ENCODE peak calls at places on chromosomes 2 and 18, in ten cellular contexts. Y is fibroblast of mammary gland, B is MCF 10A, C is foreskin fibroblast, S is glutamatergic neuron, J is neural progenitor cell, X is breast epithelium, D is endodermal cell, K is adrenal gland, A is fibroblast of lung. E is an unnamed sample.

GRCh38 chr2:108288534-108289106 is at the start of gene SULT1C2:
- DNase-seq in S (no peak), X (no peak), Y (peak; percentile 24), K (no peak), J (peak; percentile 71), B (no peak), A (peak; percentile 39), D (peak; percentile 79), C (no peak), E (peak; percentile 91)

GRCh38 chr2:146850746-146851145 is 994.1 kb upstream of the ACVR2A start:
- DNase-seq in J (no peak), K (no peak), D (peak; percentile 53), S (no peak), C (no peak), B (no peak), X (no peak), A (peak; percentile 91), Y (peak; percentile 10), E (peak; percentile 59)

GRCh38 chr2:195411219-195411687 is 245.8 kb upstream of the SLC39A10 start:
- DNase-seq in D (no peak), A (peak; percentile 96), C (peak; percentile 7), J (no peak), X (no peak), K (peak; percentile 8), S (no peak), B (peak; percentile 34), Y (peak; percentile 77), E (peak; percentile 90)

GRCh38 chr2:12293868-12294267 is 422.9 kb upstream of the TRIB2 start:
- DNase-seq in K (no peak), C (no peak), X (no peak), D (no peak), J (no peak), Y (no peak), B (no peak), A (peak; percentile 23), S (no peak), E (no peak)

GRCh38 chr2:90079374-90079773 is 1387.9 kb downstream of the RPIA start:
- DNase-seq in Y (no peak), B (no peak), A (no peak), X (no peak), D (no peak), S (no peak), J (no peak), C (no peak), K (no peak), E (no peak)

GRCh38 chr18:59051470-59052165 is 88.1 kb upstream of the SEC11C start:
- DNase-seq in B (peak; percentile 91), X (no peak), D (no peak), S (no peak), C (peak; percentile 7), A (no peak), Y (peak; percentile 24), J (no peak), K (peak; percentile 13), E (no peak)

GRCh38 chr2:120863173-120863545 is 127.5 kb downstream of the GLI2 start:
- DNase-seq in A (no peak), S (no peak), K (no peak), Y (no peak), B (peak; percentile 54), D (no peak), X (no peak), C (no peak), J (no peak), E (no peak)

GRCh38 chr2:72271276-72271614 is 123.6 kb upstream of the CYP26B1 start:
- DNase-seq in A (no peak), K (no peak), X (no peak), B (no peak), C (no peak), D (no peak), J (no peak), S (no peak), Y (no peak), E (no peak)

GRCh38 chr2:113164234-113164929 is 9.4 kb upstream of the PSD4 start:
- DNase-seq in Y (no peak), S (no peak), D (no peak), A (no peak), X (no peak), J (no peak), B (peak; percentile 44), K (no peak), C (no peak), E (no peak)

GRCh38 chr18:6571239-6571602 is 156.5 kb upstream of the L3MBTL4 start:
- DNase-seq in A (no peak), C (no peak), J (no peak), X (no peak), S (no peak), K (no peak), D (peak; percentile 91), B (no peak), Y (no peak), E (no peak)

GRCh38 chr2:185757356-185757755 is 18.8 kb downstream of the FSIP2 start:
- DNase-seq in X (no peak), A (peak; percentile 43), J (no peak), Y (peak; percentile 57), S (no peak), D (no peak), C (no peak), B (no peak), K (no peak), E (peak; percentile 29)

GRCh38 chr2:84181927-84182326 is 277.2 kb downstream of the SUCLG1 start:
- DNase-seq in Y (no peak), X (no peak), J (no peak), D (no peak), A (no peak), S (no peak), C (no peak), K (no peak), B (no peak), E (no peak)

GRCh38 chr2:70959271-70959761 is 19.1 kb upstream of the ANKRD53 start:
- DNase-seq in S (no peak), D (peak; percentile 37), Y (no peak), B (no peak), J (no peak), C (no peak), K (no peak), A (no peak), X (no peak), E (no peak)

GRCh38 chr2:158191076-158191566 is 89.4 kb downstream of the UPP2 start:
- DNase-seq in K (no peak), C (no peak), S (no peak), B (no peak), D (no peak), A (peak; percentile 58), Y (no peak), X (no peak), J (peak; percentile 23), E (peak; percentile 80)

GRCh38 chr2:154324601-154325000 is 373.9 kb upstream of the KCNJ3 start:
- DNase-seq in X (no peak), D (no peak), Y (no peak), S (no peak), K (no peak), A (no peak), J (no peak), C (no peak), B (no peak), E (no peak)

GRCh38 chr18:47928466-47928865 is 2.0 kb downstream of the SMAD2 start:
- DNase-seq in S (no peak), C (no peak), D (no peak), J (no peak), K (no peak), B (peak; percentile 23), X (no peak), A (peak; percentile 51), Y (peak; percentile 7), E (peak; percentile 16)
- TF ChIP-seq CTCF in S (no peak), C (no peak), D (no peak), J (no peak), K (no peak), B (no peak), X (no peak), A (no peak), Y (no peak), E (no peak)

DNA sequence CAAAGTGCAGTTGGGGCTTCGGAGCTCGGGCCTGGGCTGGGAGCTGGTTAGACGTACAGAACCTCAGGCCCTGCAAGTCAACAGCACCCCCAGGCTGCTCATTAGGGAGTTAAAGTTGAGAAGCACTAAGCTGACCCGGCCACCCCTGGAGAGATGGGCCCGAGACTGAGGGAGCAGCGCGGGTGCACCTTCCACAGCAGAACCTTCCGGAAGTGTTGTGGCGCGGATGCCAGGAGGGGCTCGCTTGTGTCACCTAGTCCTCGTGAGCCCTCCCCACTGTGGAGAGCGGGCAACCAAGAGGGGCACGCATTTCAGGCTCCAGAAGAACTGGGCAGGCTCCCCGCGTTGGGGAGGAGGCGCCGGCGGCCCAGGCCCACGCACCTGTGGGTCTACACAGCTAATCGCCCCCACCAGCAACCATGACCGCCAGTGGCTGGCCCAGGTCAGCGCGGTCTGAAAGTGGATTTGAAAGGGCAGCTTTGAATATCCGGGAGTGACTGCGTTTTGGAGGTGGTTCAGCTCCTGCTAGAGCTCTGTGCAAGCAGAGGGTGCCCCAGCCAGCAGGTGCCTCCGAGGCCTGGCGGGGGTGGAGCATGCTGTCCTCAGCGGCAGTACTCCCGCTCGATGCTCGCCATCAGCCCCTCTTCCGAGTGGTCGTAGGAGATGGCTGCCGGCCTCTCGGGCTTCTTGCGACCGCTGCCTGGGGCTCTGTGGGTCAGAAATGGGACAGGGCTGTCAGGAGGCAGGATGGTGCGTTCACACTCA is 15.1 kb downstream of the KLF11 start:
- DNase-seq in J (no peak), S (no peak), A (no peak), Y (no peak), C (no peak), X (no peak), D (peak; percentile 61), K (no peak), B (no peak), E (no peak)
- TF ChIP-seq CTCF in J (no peak), S (no peak), A (no peak), Y (no peak), C (no peak), X (no peak), D (no peak), K (no peak), B (no peak), E (no peak)

DNA sequence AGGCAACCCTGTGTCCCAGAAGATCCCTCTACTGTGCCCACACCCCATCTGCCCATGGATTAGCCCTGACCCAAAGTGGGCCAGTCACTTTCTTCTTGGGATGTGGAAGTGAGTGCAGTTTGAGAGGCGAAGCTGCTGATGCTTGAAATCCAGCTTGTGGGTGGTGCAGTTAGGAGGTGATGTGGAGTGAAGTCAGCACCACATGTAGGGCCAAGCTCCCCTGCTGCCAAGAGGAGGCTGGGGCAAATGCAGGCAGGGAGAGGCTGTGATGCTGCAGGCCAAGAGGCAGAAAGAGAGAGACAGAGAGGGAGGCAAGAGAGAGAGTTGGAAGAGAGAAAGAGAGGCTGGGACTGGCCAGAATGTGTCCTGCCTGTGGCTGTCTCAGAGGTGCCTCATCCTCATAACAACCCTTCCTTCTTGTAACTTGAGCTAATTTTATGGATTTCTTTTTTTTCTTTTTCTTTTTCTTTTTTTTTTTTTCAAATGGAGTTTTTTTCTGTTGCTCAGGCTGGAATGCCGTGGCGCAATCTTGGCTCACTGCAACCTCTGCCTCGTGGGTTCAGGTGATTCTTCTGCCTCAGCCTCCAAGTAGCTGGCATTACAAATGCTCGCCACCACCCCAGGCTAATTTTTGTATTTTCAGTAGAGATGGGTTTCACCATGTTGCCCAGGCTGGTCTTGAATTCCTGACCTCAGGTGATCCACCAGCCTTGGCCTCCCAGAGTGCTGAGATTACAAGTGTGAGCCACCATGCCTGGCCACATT is 35.3 kb upstream of the CAB39 start:
- DNase-seq in J (no peak), B (peak; percentile 53), X (no peak), A (peak; percentile 56), Y (peak; percentile 73), D (peak; percentile 30), C (peak; percentile 56), K (no peak), S (no peak), E (peak; percentile 65)
- TF ChIP-seq CTCF in J (no peak), B (no peak), X (no peak), A (no peak), Y (no peak), D (no peak), C (no peak), K (no peak), S (no peak), E (no peak)

GRCh38 chr2:152054593-152054992 is 44.3 kb downstream of the CACNB4 start:
- DNase-seq in A (peak; percentile 95), S (no peak), D (no peak), X (no peak), B (peak; percentile 72), C (peak; percentile 61), J (no peak), Y (peak; percentile 86), K (no peak), E (peak; percentile 74)
- TF ChIP-seq CTCF in A (no peak), S (no peak), D (no peak), X (no peak), B (no peak), C (no peak), J (no peak), Y (peak; percentile 38), K (no peak), E (no peak)

E was measured in astrocyte of the spinal cord.